ENCODE peak calls at places on chromosomes 16 and 17, in seven cellular contexts. N is EL, G is RPMI8226, U is brain microvascular endothelial cell, A is upper lobe of right lung, Y is tibial nerve, S is GM06990. J is an unnamed sample.
A peak's percentile ranks its signal among the peaks of the same experiment; 100 is the strongest.

GRCh38 chr16:138049-138417 is 440 bp downstream of the NPRL3 start:
- DNase-seq in N (peak; percentile 9), G (peak; percentile 44), U (peak; percentile 1), A (peak; percentile 72), Y (no peak), S (peak; percentile 55), J (no peak)

GRCh38 chr17:75173526-75173925 is 9.2 kb downstream of the SUMO2 start:
- DNase-seq in N (no peak), G (no peak), U (no peak), A (no peak), Y (no peak), S (no peak), J (no peak)

GRCh38 chr17:2173005-2173404 is 118.1 kb downstream of the HIC1 start:
- DNase-seq in N (peak; percentile 53), G (no peak), U (no peak), A (no peak), Y (no peak), S (no peak), J (no peak)

GRCh38 chr17:59607817-59608403 is 11.8 kb upstream of the CLTC start:
- DNase-seq in N (no peak), G (no peak), U (no peak), A (no peak), Y (no peak), S (no peak), J (no peak)

GRCh38 chr17:31535581-31535981 is 144.1 kb downstream of the RAB11FIP4 start:
- DNase-seq in N (no peak), G (peak; percentile 61), U (no peak), A (no peak), Y (no peak), S (peak; percentile 72), J (no peak)

GRCh38 chr17:12665263-12666210 is at the start of gene MYOCD:
- DNase-seq in N (peak; percentile 69), G (no peak), U (peak; percentile 50), A (peak; percentile 65), Y (no peak), S (peak; percentile 18), J (no peak)

GRCh38 chr17:21218101-21218500 is 4.1 kb upstream of the TMEM11 start:
- DNase-seq in N (no peak), G (no peak), U (peak; percentile 15), A (no peak), Y (no peak), S (no peak), J (no peak)

GRCh38 chr16:84341533-84342295 is 26.6 kb upstream of the ATP2C2 start:
- DNase-seq in N (no peak), G (no peak), U (no peak), A (peak; percentile 33), Y (no peak), S (no peak), J (no peak)

GRCh38 chr16:2180962-2181923 is 15.2 kb downstream of the CASKIN1 start:
- DNase-seq in N (no peak), G (no peak), U (no peak), A (no peak), Y (no peak), S (no peak), J (no peak)

GRCh38 chr16:11309895-11310633 is 28.9 kb upstream of the PRM1 start:
- DNase-seq in N (no peak), G (peak; percentile 73), U (no peak), A (no peak), Y (no peak), S (peak; percentile 62), J (no peak)

GRCh38 chr17:19651461-19652238 is 3.1 kb downstream of the ALDH3A2 start:
- DNase-seq in N (no peak), G (no peak), U (no peak), A (no peak), Y (no peak), S (no peak), J (no peak)

GRCh38 chr16:28915181-28915580 is 9.9 kb downstream of the RABEP2 start:
- DNase-seq in N (peak; percentile 79), G (no peak), U (peak; percentile 32), A (no peak), Y (no peak), S (no peak), J (no peak)

GRCh38 chr17:55286681-55287589 is 22.2 kb downstream of the HLF start:
- DNase-seq in N (peak; percentile 68), G (peak; percentile 45), U (peak; percentile 56), A (no peak), Y (no peak), S (no peak), J (no peak)

GRCh38 chr17:42895185-42895555 is 5.4 kb upstream of the G6PC1 start:
- DNase-seq in N (peak; percentile 85), G (no peak), U (peak; percentile 56), A (peak; percentile 78), Y (no peak), S (no peak), J (no peak)

GRCh38 chr17:71149607-71150006 is 971.2 kb upstream of the SOX9 start:
- DNase-seq in N (no peak), G (no peak), U (no peak), A (no peak), Y (no peak), S (no peak), J (no peak)

GRCh38 chr17:17496189-17497064 is at the start of gene RASD1:
- DNase-seq in N (peak; percentile 86), G (peak; percentile 85), U (peak; percentile 66), A (peak; percentile 95), Y (peak; percentile 85), S (peak; percentile 79), J (peak; percentile 98)

GRCh38 chr17:62109378-62109902 is 44.4 kb upstream of the MED13 start:
- DNase-seq in N (peak; percentile 81), G (peak; percentile 90), U (peak; percentile 76), A (peak; percentile 83), Y (no peak), S (peak; percentile 83), J (peak; percentile 62)

GRCh38 chr17:8062807-8063483 is 24.1 kb downstream of the ALOX15B start:
- DNase-seq in N (no peak), G (peak; percentile 7), U (no peak), A (no peak), Y (no peak), S (no peak), J (no peak)

GRCh38 chr16:31177136-31177535 is 2.8 kb upstream of the FUS start:
- DNase-seq in N (peak; percentile 53), G (peak; percentile 69), U (no peak), A (peak; percentile 68), Y (no peak), S (no peak), J (no peak)

GRCh38 chr16:81551821-81552304 is 107.3 kb downstream of the CMIP start:
- DNase-seq in N (no peak), G (no peak), U (peak; percentile 91), A (peak; percentile 63), Y (no peak), S (no peak), J (no peak)

GRCh38 chr16:82748026-82748425 is 121.3 kb downstream of the CDH13 start:
- DNase-seq in N (no peak), G (no peak), U (peak; percentile 65), A (no peak), Y (no peak), S (no peak), J (no peak)

GRCh38 chr16:57394444-57394843 is 10.1 kb upstream of the CCL17 start:
- DNase-seq in N (no peak), G (no peak), U (no peak), A (no peak), Y (no peak), S (no peak), J (no peak)

GRCh38 chr17:2996208-2996855 is 67.1 kb downstream of the OR1D5 start:
- DNase-seq in N (no peak), G (no peak), U (no peak), A (peak; percentile 46), Y (peak; percentile 61), S (no peak), J (peak; percentile 45)

GRCh38 chr17:41101586-41102259 is at the start of gene KRTAP4-16:
- DNase-seq in N (no peak), G (no peak), U (no peak), A (no peak), Y (no peak), S (no peak), J (no peak)

GRCh38 chr16:15521758-15522509 is 87.5 kb downstream of the BMERB1 start:
- DNase-seq in N (no peak), G (no peak), U (no peak), A (no peak), Y (no peak), S (no peak), J (no peak)

GRCh38 chr16:709651-710499 is 4.3 kb upstream of the FBXL16 start:
- DNase-seq in N (peak; percentile 66), G (peak; percentile 71), U (peak; percentile 96), A (no peak), Y (no peak), S (no peak), J (no peak)

GRCh38 chr17:45835481-45835880 is 9.2 kb upstream of the SPPL2C start:
- DNase-seq in N (no peak), G (no peak), U (no peak), A (no peak), Y (no peak), S (no peak), J (no peak)

GRCh38 chr16:84419730-84420129 is 51.4 kb downstream of the ATP2C2 start:
- DNase-seq in N (no peak), G (no peak), U (no peak), A (peak; percentile 21), Y (no peak), S (no peak), J (no peak)

GRCh38 chr17:82524540-82524939 is 5.0 kb downstream of the FOXK2 start:
- DNase-seq in N (no peak), G (no peak), U (no peak), A (no peak), Y (no peak), S (no peak), J (no peak)